ENCODE peak calls at places on chromosomes 4 and X, in five cellular contexts. U, D, L, V and T are unnamed samples.
A peak's percentile ranks its signal among the peaks of the same experiment; 100 is the strongest.

GRCh38 chr4:38804654-38805295 is at the start of gene TLR1:
- DNase-seq in V (no peak), L (no peak), D (no peak), U (no peak), T (no peak)

GRCh38 chrX:37455381-37455780 is 106.2 kb downstream of the PRRG1 start:
- DNase-seq in L (no peak), V (no peak), D (no peak), U (no peak), T (no peak)

GRCh38 chr4:186570193-186570996 is 15.0 kb upstream of the MTNR1A start:
- DNase-seq in L (peak; percentile 3), U (no peak), D (no peak), V (no peak), T (no peak)

GRCh38 chr4:146182450-146182849 is 6.9 kb downstream of the LSM6 start:
- DNase-seq in D (no peak), L (no peak), V (no peak), U (no peak), T (no peak)

GRCh38 chrX:19791562-19791961 is 95.8 kb downstream of the SH3KBP1 start:
- DNase-seq in L (no peak), D (no peak), U (no peak), V (no peak), T (no peak)

GRCh38 chr4:55554453-55555030 is 7.8 kb upstream of the CLOCK start:
- DNase-seq in U (peak; percentile 10), L (no peak), V (no peak), D (no peak), T (no peak)

GRCh38 chr4:155679343-155679742 is 12.7 kb downstream of the GUCY1A1 start:
- DNase-seq in U (peak; percentile 23), D (no peak), V (no peak), L (no peak), T (no peak)

GRCh38 chr4:10461850-10462400 is 4.7 kb upstream of the ZNF518B start:
- DNase-seq in D (no peak), U (no peak), L (no peak), V (no peak), T (no peak)

GRCh38 chrX:119758682-119759332 is 419 bp downstream of the SOWAHD start:
- DNase-seq in L (no peak), U (peak; percentile 41), D (peak; percentile 23), V (no peak), T (peak; percentile 33)

GRCh38 chr4:39046243-39046642 is 14.0 kb upstream of the TMEM156 start:
- DNase-seq in U (no peak), V (no peak), L (no peak), D (no peak), T (no peak)

GRCh38 chr4:24266951-24267577 is 317.3 kb downstream of the DHX15 start:
- DNase-seq in D (no peak), U (no peak), L (no peak), V (no peak), T (no peak)

GRCh38 chr4:53682196-53682595 is 90.9 kb upstream of the LNX1 start:
- DNase-seq in D (no peak), V (no peak), L (no peak), U (no peak), T (no peak)

GRCh38 chrX:80751456-80751855 is 58.2 kb downstream of the BRWD3 start:
- DNase-seq in L (no peak), U (no peak), D (no peak), V (no peak), T (no peak)

GRCh38 chr4:137065306-137065705 is 467.0 kb downstream of the PCDH18 start:
- DNase-seq in D (no peak), V (no peak), U (no peak), L (no peak), T (no peak)

GRCh38 chr4:81040175-81040659 is 9.7 kb downstream of the BMP3 start:
- DNase-seq in V (no peak), D (no peak), L (peak; percentile 6), U (peak; percentile 35), T (peak; percentile 14)

GRCh38 chr4:58760100-58760499 is 1649.9 kb upstream of the IGFBP7 start:
- DNase-seq in L (no peak), U (no peak), V (no peak), D (no peak), T (no peak)

GRCh38 chr4:6672131-6672530 is 21.5 kb upstream of the S100P start:
- DNase-seq in L (no peak), U (no peak), V (no peak), D (no peak), T (no peak)

GRCh38 chr4:37758226-37758625 is 68.3 kb upstream of the PGM2 start:
- DNase-seq in L (no peak), D (no peak), U (no peak), V (no peak), T (no peak)

GRCh38 chrX:148940411-148940996 is 440.1 kb downstream of the AFF2 start:
- DNase-seq in V (no peak), U (no peak), L (no peak), D (no peak), T (no peak)

GRCh38 chr4:154119317-154119716 is 330.4 kb upstream of the SFRP2 start:
- DNase-seq in U (no peak), V (no peak), L (no peak), D (no peak), T (no peak)

GRCh38 chr4:5728451-5728850 is 17.4 kb downstream of the EVC start:
- DNase-seq in D (no peak), U (no peak), V (no peak), L (no peak), T (no peak)

GRCh38 chr4:153137677-153138630 is 66.3 kb upstream of the TRIM2 start:
- DNase-seq in V (no peak), D (no peak), U (no peak), L (no peak), T (no peak)

GRCh38 chr4:48699470-48699869 is 80.6 kb downstream of the FRYL start:
- DNase-seq in U (no peak), D (no peak), L (no peak), V (no peak), T (no peak)

GRCh38 chrX:3777416-3777815 is 64.0 kb upstream of the PRKX start:
- DNase-seq in L (no peak), V (no peak), D (no peak), U (no peak), T (no peak)

GRCh38 chr4:109434007-109434792 is 585 bp downstream of the SEC24B start:
- DNase-seq in D (peak; percentile 51), L (no peak), U (peak; percentile 31), V (no peak), T (no peak)

GRCh38 chrX:123906557-123907316 is 46.9 kb downstream of the XIAP start:
- DNase-seq in D (no peak), L (no peak), V (no peak), U (no peak), T (no peak)

GRCh38 chrX:136851526-136851925 is 29.0 kb downstream of the RBMX start:
- DNase-seq in V (no peak), D (no peak), L (no peak), U (no peak), T (no peak)

GRCh38 chr4:140893939-140894338 is 137.8 kb upstream of the TBC1D9 start:
- DNase-seq in V (no peak), L (no peak), U (no peak), D (no peak), T (no peak)

GRCh38 chr4:108449139-108449538 is 171.2 kb upstream of the RPL34 start:
- DNase-seq in D (no peak), V (no peak), U (no peak), L (no peak), T (no peak)

GRCh38 chrX:66680451-66680850 is 41.6 kb upstream of the EDA2R start:
- DNase-seq in U (no peak), L (no peak), V (no peak), D (no peak), T (no peak)

GRCh38 chr4:105840426-105841174 is 54.7 kb upstream of the NPNT start:
- DNase-seq in U (no peak), V (no peak), L (peak; percentile 20), D (no peak), T (peak; percentile 31)

GRCh38 chrX:55648434-55648833 is 25.2 kb downstream of the FOXR2 start:
- DNase-seq in L (no peak), V (no peak), U (no peak), D (no peak), T (no peak)